ENCODE peak calls at places on chromosomes 13 and 19, in seven cellular contexts. One of them, this sample, is unnamed.

GRCh38 chr19:1102407-1103106 is 1.2 kb upstream of the GPX4 start:
- DNase-seq in T-helper 2 cell: peak
- DNase-seq in right lobe of liver: no peak
- DNase-seq in LHCN-M2: peak
- DNase-seq in GF-D8: peak
- DNase-seq in neural crest cell: no peak
- DNase-seq in activated CD4-positive, alpha-beta T cell treated with anti-CD3 and anti-CD28 coated beads for 48 hours: peak
- DNase-seq in this sample: peak

GRCh38 chr13:98576963-98577822 is at the start of gene STK24:
- DNase-seq in T-helper 2 cell: peak
- DNase-seq in neural crest cell: peak
- DNase-seq in GF-D8: peak
- DNase-seq in activated CD4-positive, alpha-beta T cell treated with anti-CD3 and anti-CD28 coated beads for 48 hours: peak
- DNase-seq in right lobe of liver: peak
- DNase-seq in LHCN-M2: peak
- DNase-seq in this sample: peak

GRCh38 chr19:42193294-42193693 is 24.2 kb downstream of the DEDD2 start:
- DNase-seq in neural crest cell: no peak
- DNase-seq in GF-D8: no peak
- DNase-seq in right lobe of liver: no peak
- DNase-seq in T-helper 2 cell: no peak
- DNase-seq in LHCN-M2: no peak
- DNase-seq in activated CD4-positive, alpha-beta T cell treated with anti-CD3 and anti-CD28 coated beads for 48 hours: no peak
- DNase-seq in this sample: no peak

GRCh38 chr13:31951215-31951678 is 80.3 kb upstream of the FRY start:
- DNase-seq in neural crest cell: no peak
- DNase-seq in LHCN-M2: peak
- DNase-seq in activated CD4-positive, alpha-beta T cell treated with anti-CD3 and anti-CD28 coated beads for 48 hours: no peak
- DNase-seq in right lobe of liver: peak
- DNase-seq in GF-D8: peak
- DNase-seq in T-helper 2 cell: peak
- DNase-seq in this sample: peak

GRCh38 chr13:105177265-105177900 is 1358.1 kb downstream of the EFNB2 start:
- DNase-seq in T-helper 2 cell: no peak
- DNase-seq in neural crest cell: no peak
- DNase-seq in activated CD4-positive, alpha-beta T cell treated with anti-CD3 and anti-CD28 coated beads for 48 hours: no peak
- DNase-seq in right lobe of liver: no peak
- DNase-seq in GF-D8: peak
- DNase-seq in LHCN-M2: no peak
- DNase-seq in this sample: no peak

GRCh38 chr19:40622773-40623075 is 21.6 kb downstream of the LTBP4 start:
- DNase-seq in T-helper 2 cell: no peak
- DNase-seq in activated CD4-positive, alpha-beta T cell treated with anti-CD3 and anti-CD28 coated beads for 48 hours: no peak
- DNase-seq in neural crest cell: no peak
- DNase-seq in LHCN-M2: no peak
- DNase-seq in right lobe of liver: no peak
- DNase-seq in GF-D8: no peak
- DNase-seq in this sample: no peak

GRCh38 chr13:19586904-19587634 is 25.7 kb upstream of the TPTE2 start:
- DNase-seq in right lobe of liver: no peak
- DNase-seq in LHCN-M2: peak
- DNase-seq in neural crest cell: no peak
- DNase-seq in GF-D8: peak
- DNase-seq in activated CD4-positive, alpha-beta T cell treated with anti-CD3 and anti-CD28 coated beads for 48 hours: peak
- DNase-seq in T-helper 2 cell: peak
- DNase-seq in this sample: peak

GRCh38 chr19:676343-677105 is at the start of gene FSTL3:
- DNase-seq in LHCN-M2: no peak
- DNase-seq in neural crest cell: no peak
- DNase-seq in T-helper 2 cell: no peak
- DNase-seq in GF-D8: no peak
- DNase-seq in right lobe of liver: no peak
- DNase-seq in activated CD4-positive, alpha-beta T cell treated with anti-CD3 and anti-CD28 coated beads for 48 hours: no peak
- DNase-seq in this sample: no peak

GRCh38 chr13:30679483-30680330 is 55.6 kb upstream of the ALOX5AP start:
- DNase-seq in neural crest cell: no peak
- DNase-seq in activated CD4-positive, alpha-beta T cell treated with anti-CD3 and anti-CD28 coated beads for 48 hours: peak
- DNase-seq in right lobe of liver: no peak
- DNase-seq in T-helper 2 cell: peak
- DNase-seq in GF-D8: no peak
- DNase-seq in LHCN-M2: peak
- DNase-seq in this sample: no peak

GRCh38 chr13:48636550-48636949 is 17.2 kb upstream of the CYSLTR2 start:
- DNase-seq in T-helper 2 cell: no peak
- DNase-seq in right lobe of liver: no peak
- DNase-seq in GF-D8: no peak
- DNase-seq in neural crest cell: no peak
- DNase-seq in activated CD4-positive, alpha-beta T cell treated with anti-CD3 and anti-CD28 coated beads for 48 hours: no peak
- DNase-seq in LHCN-M2: no peak
- DNase-seq in this sample: no peak

GRCh38 chr19:49338691-49339363 is 3.6 kb downstream of the CD37 start:
- DNase-seq in activated CD4-positive, alpha-beta T cell treated with anti-CD3 and anti-CD28 coated beads for 48 hours: peak
- DNase-seq in GF-D8: no peak
- DNase-seq in T-helper 2 cell: no peak
- DNase-seq in LHCN-M2: no peak
- DNase-seq in neural crest cell: peak
- DNase-seq in right lobe of liver: peak
- DNase-seq in this sample: peak

GRCh38 chr13:94464771-94465170 is 14.7 kb downstream of the DCT start:
- DNase-seq in activated CD4-positive, alpha-beta T cell treated with anti-CD3 and anti-CD28 coated beads for 48 hours: peak
- DNase-seq in T-helper 2 cell: no peak
- DNase-seq in LHCN-M2: no peak
- DNase-seq in neural crest cell: no peak
- DNase-seq in right lobe of liver: no peak
- DNase-seq in GF-D8: no peak
- DNase-seq in this sample: no peak

GRCh38 chr13:20525144-20525600 is 485 bp downstream of the CRYL1 start:
- DNase-seq in right lobe of liver: peak
- DNase-seq in activated CD4-positive, alpha-beta T cell treated with anti-CD3 and anti-CD28 coated beads for 48 hours: peak
- DNase-seq in T-helper 2 cell: peak
- DNase-seq in neural crest cell: no peak
- DNase-seq in GF-D8: no peak
- DNase-seq in LHCN-M2: peak
- DNase-seq in this sample: peak

GRCh38 chr19:16575282-16575681 is 3.1 kb upstream of the SLC35E1 start:
- DNase-seq in LHCN-M2: peak
- DNase-seq in right lobe of liver: no peak
- DNase-seq in neural crest cell: no peak
- DNase-seq in GF-D8: no peak
- DNase-seq in activated CD4-positive, alpha-beta T cell treated with anti-CD3 and anti-CD28 coated beads for 48 hours: no peak
- DNase-seq in T-helper 2 cell: no peak
- DNase-seq in this sample: no peak

GRCh38 chr19:5624154-5624663 is 1.3 kb downstream of the SAFB start:
- DNase-seq in LHCN-M2: no peak
- DNase-seq in GF-D8: no peak
- DNase-seq in right lobe of liver: peak
- DNase-seq in T-helper 2 cell: peak
- DNase-seq in neural crest cell: no peak
- DNase-seq in activated CD4-positive, alpha-beta T cell treated with anti-CD3 and anti-CD28 coated beads for 48 hours: no peak
- DNase-seq in this sample: peak

GRCh38 chr13:46620029-46620428 is 67.1 kb downstream of the LRCH1 start:
- DNase-seq in GF-D8: no peak
- DNase-seq in neural crest cell: no peak
- DNase-seq in T-helper 2 cell: no peak
- DNase-seq in right lobe of liver: no peak
- DNase-seq in LHCN-M2: no peak
- DNase-seq in activated CD4-positive, alpha-beta T cell treated with anti-CD3 and anti-CD28 coated beads for 48 hours: no peak
- DNase-seq in this sample: no peak

GRCh38 chr13:31208554-31209122 is 8.9 kb downstream of the B3GLCT start:
- DNase-seq in neural crest cell: no peak
- DNase-seq in GF-D8: no peak
- DNase-seq in right lobe of liver: no peak
- DNase-seq in activated CD4-positive, alpha-beta T cell treated with anti-CD3 and anti-CD28 coated beads for 48 hours: no peak
- DNase-seq in LHCN-M2: peak
- DNase-seq in T-helper 2 cell: no peak
- DNase-seq in this sample: no peak

GRCh38 chr13:28636677-28637317 is 22.1 kb upstream of the POMP start:
- DNase-seq in activated CD4-positive, alpha-beta T cell treated with anti-CD3 and anti-CD28 coated beads for 48 hours: peak
- DNase-seq in GF-D8: peak
- DNase-seq in neural crest cell: peak
- DNase-seq in right lobe of liver: no peak
- DNase-seq in LHCN-M2: peak
- DNase-seq in T-helper 2 cell: peak
- DNase-seq in this sample: peak

GRCh38 chr13:30576528-30576927 is 41.2 kb upstream of the USPL1 start:
- DNase-seq in T-helper 2 cell: peak
- DNase-seq in GF-D8: no peak
- DNase-seq in activated CD4-positive, alpha-beta T cell treated with anti-CD3 and anti-CD28 coated beads for 48 hours: peak
- DNase-seq in neural crest cell: no peak
- DNase-seq in LHCN-M2: peak
- DNase-seq in right lobe of liver: no peak
- DNase-seq in this sample: no peak

GRCh38 chr19:737591-738093 is 13.3 kb upstream of the MISP start:
- DNase-seq in T-helper 2 cell: peak
- DNase-seq in GF-D8: no peak
- DNase-seq in LHCN-M2: no peak
- DNase-seq in neural crest cell: peak
- DNase-seq in activated CD4-positive, alpha-beta T cell treated with anti-CD3 and anti-CD28 coated beads for 48 hours: peak
- DNase-seq in right lobe of liver: no peak
- DNase-seq in this sample: no peak

GRCh38 chr13:70668983-70669382 is 560.7 kb upstream of the KLHL1 start:
- DNase-seq in neural crest cell: no peak
- DNase-seq in T-helper 2 cell: no peak
- DNase-seq in right lobe of liver: no peak
- DNase-seq in GF-D8: no peak
- DNase-seq in LHCN-M2: no peak
- DNase-seq in activated CD4-positive, alpha-beta T cell treated with anti-CD3 and anti-CD28 coated beads for 48 hours: no peak
- DNase-seq in this sample: no peak

This sample was measured in lung.